ENCODE peak calls at places on chromosomes 4 and X, in five cellular contexts. E is HEK293T, R is HepG2, W is GM12878, O is H1. H is an unnamed sample.

GRCh38 chr4:84028340-84028739 is 470.8 kb downstream of the NKX6-1 start:
- DNase-seq in E (peak; percentile 9), R (no peak), W (no peak), O (no peak), H (no peak)

GRCh38 chrX:153827903-153828302 is 2.4 kb downstream of the PDZD4 start:
- DNase-seq in E (peak; percentile 6), R (no peak), W (no peak), O (no peak), H (no peak)

GRCh38 chr4:170305627-170306026 is 215.9 kb upstream of the AADAT start:
- DNase-seq in E (no peak), R (no peak), W (no peak), O (no peak), H (no peak)

GRCh38 chrX:139691843-139692505 is 16.0 kb downstream of the MCF2 start:
- DNase-seq in E (no peak), R (no peak), W (no peak), O (peak; percentile 51), H (no peak)

GRCh38 chr4:54499308-54500074 is 158.3 kb upstream of the KIT start:
- DNase-seq in E (peak; percentile 10), R (no peak), W (no peak), O (no peak), H (no peak)

GRCh38 chrX:2272337-2272736 is 228.4 kb downstream of the DHRSX start:
- DNase-seq in E (no peak), R (no peak), W (no peak), O (no peak), H (peak; percentile 50)

GRCh38 chr4:10120943-10121567 is 4.5 kb upstream of the WDR1 start:
- DNase-seq in E (no peak), R (peak; percentile 77), W (no peak), O (no peak), H (no peak)

GRCh38 chr4:112379306-112379705 is 82.1 kb downstream of the ALPK1 start:
- DNase-seq in E (no peak), R (no peak), W (no peak), O (peak; percentile 88), H (no peak)

GRCh38 chrX:23792861-23793553 is 10.0 kb downstream of the SAT1 start:
- DNase-seq in E (no peak), R (no peak), W (no peak), O (no peak), H (no peak)

GRCh38 chrX:131975851-131976250 is 47.3 kb upstream of the STK26 start:
- DNase-seq in E (no peak), R (no peak), W (no peak), O (no peak), H (no peak)

GRCh38 chr4:89258506-89258905 is 49.1 kb downstream of the GPRIN3 start:
- DNase-seq in E (no peak), R (no peak), W (no peak), O (no peak), H (no peak)

GRCh38 chrX:119871599-119872395 is at the start of the genes NDUFA1 and RNF113A:
- DNase-seq in E (peak; percentile 83), R (peak; percentile 76), W (peak; percentile 59), O (peak; percentile 74), H (peak; percentile 83)

GRCh38 chr4:104677122-104677521 is 182.4 kb upstream of the CXXC4 start:
- DNase-seq in E (peak; percentile 6), R (no peak), W (no peak), O (no peak), H (peak; percentile 16)

GRCh38 chr4:130306566-130306965 is 1210.6 kb downstream of the C4orf33 start:
- DNase-seq in E (no peak), R (no peak), W (no peak), O (peak; percentile 74), H (peak; percentile 9)

GRCh38 chr4:74714731-74715130 is 79.6 kb downstream of the BTC start:
- DNase-seq in E (no peak), R (no peak), W (no peak), O (no peak), H (no peak)

GRCh38 chrX:40637687-40638086 is 9.7 kb downstream of the CXorf38 start:
- DNase-seq in E (no peak), R (no peak), W (no peak), O (no peak), H (no peak)

GRCh38 chrX:2487366-2487765 is 13.4 kb downstream of the DHRSX start:
- DNase-seq in E (no peak), R (no peak), W (no peak), O (no peak), H (no peak)

GRCh38 chr4:141220271-141220654 is 432 bp upstream of the ZNF330 start:
- DNase-seq in E (no peak), R (no peak), W (no peak), O (no peak), H (no peak)

GRCh38 chrX:68750316-68750715 is 78.5 kb upstream of the EFNB1 start:
- DNase-seq in E (no peak), R (no peak), W (no peak), O (no peak), H (no peak)

GRCh38 chr4:32140636-32141035 is 1420.5 kb downstream of the PCDH7 start:
- DNase-seq in E (no peak), R (no peak), W (no peak), O (no peak), H (peak; percentile 8)

GRCh38 chr4:89420507-89420906 is 112.9 kb upstream of the GPRIN3 start:
- DNase-seq in E (no peak), R (no peak), W (no peak), O (no peak), H (no peak)

GRCh38 chrX:155767101-155767878 is 113.9 kb upstream of the VAMP7 start:
- DNase-seq in E (peak; percentile 60), R (no peak), W (peak; percentile 4), O (peak; percentile 47), H (no peak)

GRCh38 chrX:74119016-74119910 is 184.7 kb upstream of the ZCCHC13 start:
- DNase-seq in E (no peak), R (no peak), W (no peak), O (no peak), H (no peak)

GRCh38 chr4:88610771-88611170 is 18.5 kb downstream of the HERC3 start:
- DNase-seq in E (no peak), R (no peak), W (no peak), O (no peak), H (no peak)

GRCh38 chrX:40446927-40447326 is 133.8 kb upstream of the ATP6AP2 start:
- DNase-seq in E (no peak), R (no peak), W (no peak), O (no peak), H (no peak)

GRCh38 chrX:23616361-23616760 is 50.9 kb upstream of the PRDX4 start:
- DNase-seq in E (peak; percentile 44), R (peak; percentile 0), W (no peak), O (no peak), H (peak; percentile 11)

GRCh38 chr4:77433102-77433733 is 172.4 kb upstream of the CXCL13 start:
- DNase-seq in E (peak; percentile 69), R (peak; percentile 53), W (peak; percentile 7), O (no peak), H (peak; percentile 22)

GRCh38 chr4:104901438-104901837 is 245.2 kb upstream of the TET2 start:
- DNase-seq in E (no peak), R (no peak), W (no peak), O (no peak), H (peak; percentile 2)

GRCh38 chrX:111483140-111483539 is 28.3 kb upstream of the SERTM2 start:
- DNase-seq in E (no peak), R (no peak), W (no peak), O (no peak), H (no peak)

GRCh38 chr4:3851211-3851610 is 85.0 kb downstream of the ADRA2C start:
- DNase-seq in E (no peak), R (no peak), W (no peak), O (no peak), H (peak; percentile 74)

GRCh38 chrX:123756320-123756719 is 23.5 kb upstream of the THOC2 start:
- DNase-seq in E (no peak), R (no peak), W (no peak), O (no peak), H (no peak)

GRCh38 chr4:85430697-85431096 is 44.3 kb upstream of the ARHGAP24 start:
- DNase-seq in E (no peak), R (peak; percentile 21), W (no peak), O (no peak), H (no peak)

GRCh38 chr4:71294301-71294700 is 44.5 kb upstream of the SLC4A4 start:
- DNase-seq in E (no peak), R (no peak), W (no peak), O (no peak), H (no peak)

GRCh38 chr4:156291317-156291716 is 337.7 kb upstream of the CTSO start:
- DNase-seq in E (no peak), R (no peak), W (no peak), O (no peak), H (no peak)

GRCh38 chr4:95869961-95870500 is 30.1 kb downstream of the PDHA2 start:
- DNase-seq in E (no peak), R (no peak), W (no peak), O (no peak), H (peak; percentile 42)

GRCh38 chr4:139639654-139640053 is 26.0 kb upstream of the MGST2 start:
- DNase-seq in E (no peak), R (no peak), W (no peak), O (no peak), H (no peak)

GRCh38 chr4:139642364-139642763 is 23.3 kb upstream of the MGST2 start:
- DNase-seq in E (no peak), R (no peak), W (no peak), O (no peak), H (no peak)

GRCh38 chr4:139645458-139645857 is 20.2 kb upstream of the MGST2 start:
- DNase-seq in E (no peak), R (no peak), W (no peak), O (no peak), H (no peak)

GRCh38 chr4:139643042-139643895 is 22.4 kb upstream of the MGST2 start:
- DNase-seq in E (no peak), R (no peak), W (no peak), O (no peak), H (no peak)

GRCh38 chr4:139641218-139641617 is 24.4 kb upstream of the MGST2 start:
- DNase-seq in E (no peak), R (peak; percentile 69), W (no peak), O (no peak), H (no peak)
- TF ChIP-seq SUZ12 in E (no peak), R (no peak), W (no peak), O (no peak), H (no peak)

GRCh38 chr4:183876268-183876934 is 28.7 kb upstream of the STOX2 start:
- DNase-seq in E (peak; percentile 12), R (no peak), W (no peak), O (no peak), H (no peak)
- TF ChIP-seq SUZ12 in E (no peak), R (no peak), W (no peak), O (no peak), H (no peak)

DNA sequence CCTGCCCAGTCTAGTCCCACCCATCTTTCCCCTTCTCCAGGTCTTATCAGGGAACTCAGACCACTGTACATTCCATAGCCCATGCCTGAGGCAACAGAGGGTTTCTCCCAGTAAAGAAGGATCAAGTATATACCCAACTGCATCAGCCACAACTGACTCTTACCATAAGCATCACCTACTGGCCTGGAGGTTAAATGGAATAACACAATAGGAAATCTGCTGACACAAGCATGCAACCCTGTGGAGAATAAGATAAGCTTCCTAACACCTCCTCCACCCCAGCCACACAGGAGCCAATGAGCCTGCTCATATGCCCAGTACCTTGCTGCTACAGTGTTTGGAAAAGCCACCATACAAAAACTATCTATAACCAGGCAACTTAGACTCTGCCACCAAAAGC is 34.6 kb upstream of the PLK4 start:
- DNase-seq in E (no peak), R (no peak), W (no peak), O (no peak), H (no peak)
- TF ChIP-seq SUZ12 in E (no peak), R (no peak), W (no peak), O (no peak), H (no peak)

GRCh38 chrX:51891821-51892551 is 1.4 kb upstream of the MAGED1 start:
- DNase-seq in E (no peak), R (no peak), W (no peak), O (no peak), H (no peak)
- TF ChIP-seq SUZ12 in E (no peak), R (no peak), W (no peak), O (no peak), H (no peak)